ENCODE peak calls at places on chromosomes 4 and X, in six cellular contexts. Z, S, H, M, A and Q are unnamed samples.

GRCh38 chr4:73257995-73258667 is 467 bp downstream of the ANKRD17 start:
- DNase-seq in Z (no peak), S (no peak), H (peak), M (no peak), A (no peak), Q (no peak)

GRCh38 chr4:99458911-99459447 is 23.8 kb upstream of the ADH7 start:
- DNase-seq in Z (no peak), S (no peak), H (no peak), M (no peak), A (no peak), Q (no peak)

GRCh38 chrX:46569621-46570020 is 3.9 kb upstream of the CHST7 start:
- DNase-seq in Z (no peak), S (no peak), H (no peak), M (no peak), A (no peak), Q (no peak)

GRCh38 chr4:36772154-36772516 is 472.4 kb upstream of the NWD2 start:
- DNase-seq in Z (no peak), S (no peak), H (no peak), M (no peak), A (no peak), Q (no peak)

GRCh38 chr4:139921551-139922184 is 232.3 kb downstream of the MAML3 start:
- DNase-seq in Z (no peak), S (no peak), H (no peak), M (no peak), A (no peak), Q (peak)

GRCh38 chrX:104913348-104913747 is 307.1 kb downstream of the TEX13A start:
- DNase-seq in Z (no peak), S (no peak), H (no peak), M (no peak), A (no peak), Q (no peak)

GRCh38 chr4:136768925-136769275 is 763.4 kb downstream of the PCDH18 start:
- DNase-seq in Z (no peak), S (no peak), H (no peak), M (no peak), A (no peak), Q (no peak)

GRCh38 chrX:96987228-96987627 is 103.5 kb downstream of the RPA4 start:
- DNase-seq in Z (no peak), S (no peak), H (no peak), M (no peak), A (no peak), Q (no peak)

GRCh38 chr4:95318483-95318882 is 230.3 kb downstream of the UNC5C start:
- DNase-seq in Z (no peak), S (no peak), H (no peak), M (no peak), A (no peak), Q (no peak)

GRCh38 chrX:111101580-111101979 is 5.6 kb downstream of the PAK3 start:
- DNase-seq in Z (no peak), S (no peak), H (no peak), M (no peak), A (no peak), Q (no peak)

GRCh38 chrX:111103246-111103645 is 7.3 kb downstream of the PAK3 start:
- DNase-seq in Z (no peak), S (no peak), H (no peak), M (no peak), A (no peak), Q (no peak)

GRCh38 chrX:111098874-111099273 is 2.9 kb downstream of the PAK3 start:
- DNase-seq in Z (peak), S (peak), H (peak), M (peak), A (peak), Q (peak)

GRCh38 chrX:111102636-111103035 is 6.6 kb downstream of the PAK3 start:
- DNase-seq in Z (no peak), S (no peak), H (no peak), M (no peak), A (no peak), Q (no peak)

GRCh38 chrX:111100191-111100590 is 4.2 kb downstream of the PAK3 start:
- DNase-seq in Z (peak), S (no peak), H (peak), M (no peak), A (peak), Q (peak)
- TF ChIP-seq CTCF in Z (peak), S (peak), H (no peak), M (peak), A (no peak), Q (peak)

DNA sequence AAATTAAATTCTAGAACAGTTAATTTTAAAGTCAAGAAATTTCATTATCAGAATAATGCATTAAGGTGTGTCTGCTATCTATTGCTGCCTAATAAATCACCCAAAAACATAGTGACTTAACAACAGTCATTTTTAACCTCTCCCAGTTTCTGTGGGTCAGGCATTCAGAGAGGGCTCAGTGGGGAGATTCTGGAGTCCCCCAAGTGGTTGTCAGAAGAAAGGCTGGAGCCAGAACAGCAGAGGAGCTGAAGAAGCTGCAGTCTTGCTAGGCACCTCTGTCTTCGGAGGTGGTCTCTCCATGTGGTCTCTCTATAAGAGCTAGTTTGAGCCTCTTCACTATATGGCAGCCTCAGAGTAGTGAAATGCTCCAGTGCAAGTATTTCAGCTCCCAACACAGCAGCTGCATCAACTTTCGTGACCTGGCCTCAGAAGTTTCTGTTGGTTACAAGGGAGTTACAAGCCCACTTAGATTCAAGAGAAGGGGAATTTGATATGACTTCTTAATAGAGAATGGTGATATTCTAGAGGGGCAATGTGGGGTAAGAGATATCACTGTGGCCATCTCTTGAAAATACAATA is 9.4 kb upstream of the HOPX start:
- DNase-seq in Z (no peak), S (no peak), H (no peak), M (no peak), A (no peak), Q (no peak)
- TF ChIP-seq CTCF in Z (no peak), S (no peak), H (no peak), M (no peak), A (no peak), Q (no peak)

GRCh38 chr4:157514711-157515110 is 294.2 kb downstream of the GRIA2 start:
- DNase-seq in Z (no peak), S (no peak), H (no peak), M (no peak), A (peak), Q (peak)
- TF ChIP-seq CTCF in Z (no peak), S (no peak), H (no peak), M (peak), A (peak), Q (peak)

DNA sequence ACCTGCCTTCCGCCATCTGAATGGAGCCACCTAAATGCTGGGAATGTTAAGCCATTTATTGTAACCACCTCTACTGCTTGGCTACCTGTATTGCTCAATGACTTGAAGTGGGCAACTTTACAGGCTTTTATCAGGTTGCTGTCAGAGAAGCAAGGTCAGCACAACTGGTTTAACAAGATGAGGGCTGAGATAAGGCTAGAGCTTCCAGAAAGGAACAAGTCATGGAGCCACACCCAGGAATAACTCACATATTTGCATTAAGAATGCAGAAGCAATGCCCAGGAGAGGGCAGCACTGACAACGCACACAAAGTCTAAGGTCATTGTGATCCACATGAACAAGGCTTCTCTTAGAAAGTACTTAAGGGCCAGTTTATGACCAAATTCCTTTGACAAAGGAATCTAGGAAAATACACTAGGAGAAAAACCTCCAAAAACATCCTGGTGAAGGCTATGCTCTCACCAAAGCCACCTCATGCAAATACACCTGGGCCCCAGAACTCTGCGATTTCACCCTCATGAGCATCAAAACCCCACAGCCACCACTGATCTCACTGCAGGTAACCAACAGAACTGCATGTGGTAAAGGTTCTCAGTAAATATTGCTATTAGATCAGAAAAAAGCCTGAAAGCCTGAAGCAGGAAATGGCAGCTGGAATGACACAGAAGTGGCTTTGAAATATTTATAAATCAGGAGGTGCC is 15.0 kb upstream of the STS start:
- DNase-seq in Z (no peak), S (no peak), H (peak), M (no peak), A (peak), Q (peak)
- TF ChIP-seq CTCF in Z (peak), S (no peak), H (no peak), M (peak), A (no peak), Q (no peak)

DNA sequence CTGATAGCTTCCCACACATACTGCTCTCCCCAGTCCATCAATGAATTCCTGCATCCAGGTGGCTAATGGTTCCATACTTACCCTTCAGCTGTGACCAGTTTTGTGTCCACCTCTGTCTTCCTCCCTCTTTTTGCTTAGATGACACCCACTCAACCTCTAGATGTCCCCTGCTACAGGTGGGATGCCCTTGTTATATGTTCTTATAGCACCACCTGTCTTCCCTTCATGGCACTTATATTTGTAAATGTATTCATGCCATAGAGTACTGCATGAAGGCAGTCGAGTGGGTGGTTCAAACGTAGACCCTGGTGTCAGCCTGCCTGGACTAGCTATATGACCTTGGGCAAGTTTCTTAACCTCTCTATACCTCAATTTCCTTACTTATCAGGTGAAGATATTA is 6.5 kb upstream of the USP46 start:
- DNase-seq in Z (no peak), S (no peak), H (no peak), M (no peak), A (no peak), Q (no peak)
- TF ChIP-seq CTCF in Z (peak), S (no peak), H (no peak), M (peak), A (no peak), Q (no peak)

GRCh38 chrX:38376747-38377146 is 24.3 kb downstream of the OTC start:
- DNase-seq in Z (no peak), S (no peak), H (no peak), M (no peak), A (no peak), Q (no peak)

GRCh38 chrX:38379088-38379487 is 26.7 kb downstream of the OTC start:
- DNase-seq in Z (no peak), S (no peak), H (peak), M (no peak), A (no peak), Q (no peak)

GRCh38 chrX:38374431-38374830 is 22.0 kb downstream of the OTC start:
- DNase-seq in Z (no peak), S (no peak), H (no peak), M (no peak), A (no peak), Q (no peak)

DNA sequence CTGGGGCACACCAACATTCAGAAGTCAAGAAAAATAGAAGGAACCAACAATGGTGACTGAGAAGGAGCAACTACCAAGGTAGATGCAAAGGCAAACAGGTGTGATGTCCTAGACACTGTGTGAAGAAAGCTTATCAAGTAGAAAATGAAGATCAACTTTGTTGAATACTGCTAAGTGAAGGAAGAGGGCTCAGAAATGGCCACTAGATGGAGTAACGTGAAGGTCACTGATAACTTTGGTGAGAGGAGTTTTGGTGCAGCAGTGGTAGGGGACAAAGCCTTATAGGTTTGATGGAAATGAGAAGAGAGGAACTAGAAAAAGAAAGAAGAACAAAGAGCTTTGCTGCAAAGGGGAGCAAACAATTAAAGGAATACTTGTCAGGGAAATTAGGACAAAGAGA is 23.5 kb downstream of the OTC start:
- DNase-seq in Z (no peak), S (no peak), H (peak), M (no peak), A (peak), Q (no peak)
- TF ChIP-seq CTCF in Z (peak), S (no peak), H (no peak), M (peak), A (peak), Q (peak)

GRCh38 chr4:71524746-71525145 is 185.9 kb downstream of the SLC4A4 start:
- DNase-seq in Z (no peak), S (no peak), H (no peak), M (no peak), A (no peak), Q (no peak)

GRCh38 chr4:71520850-71521249 is 182.0 kb downstream of the SLC4A4 start:
- DNase-seq in Z (no peak), S (no peak), H (no peak), M (no peak), A (no peak), Q (no peak)

GRCh38 chr4:71532407-71532806 is 193.6 kb downstream of the SLC4A4 start:
- DNase-seq in Z (no peak), S (no peak), H (no peak), M (no peak), A (no peak), Q (no peak)

DNA sequence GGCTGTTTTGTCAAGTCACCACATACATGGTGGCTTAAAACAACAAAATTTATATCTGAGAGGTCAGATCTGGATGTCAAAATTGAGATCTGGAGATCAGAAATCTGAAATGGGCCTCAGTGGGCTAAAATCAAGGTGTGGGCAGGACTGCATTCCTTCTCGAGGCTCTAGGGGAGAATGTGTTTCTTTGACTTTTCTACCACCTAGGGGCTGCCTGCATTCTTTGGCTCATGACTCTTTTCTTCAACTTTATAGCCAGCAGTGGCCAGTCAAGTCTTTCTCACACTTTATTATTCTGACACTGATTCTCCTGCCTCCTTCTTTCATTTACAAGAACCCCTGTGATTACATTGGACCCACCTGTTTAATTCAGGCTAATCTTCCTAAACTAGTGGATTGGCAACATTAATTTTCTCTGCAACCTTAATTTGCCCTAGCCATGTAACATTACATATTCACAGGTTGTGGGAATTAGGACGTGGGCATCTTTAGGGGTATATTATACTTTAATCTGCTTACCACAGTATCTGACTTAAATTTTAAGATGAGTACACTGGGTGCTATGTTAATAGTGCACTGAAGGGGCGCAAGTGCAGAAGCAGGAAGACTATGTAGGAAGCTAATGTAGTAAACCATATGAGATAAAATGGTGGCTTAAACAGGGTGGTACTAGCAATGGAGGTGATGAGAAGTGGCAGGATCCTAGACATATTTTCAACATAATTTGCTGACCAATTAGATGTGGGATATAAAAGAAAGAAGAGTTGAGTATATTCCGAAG is 188.0 kb downstream of the SLC4A4 start:
- DNase-seq in Z (no peak), S (no peak), H (no peak), M (no peak), A (no peak), Q (no peak)
- TF ChIP-seq CTCF in Z (no peak), S (no peak), H (no peak), M (peak), A (no peak), Q (no peak)

GRCh38 chrX:106404512-106404911 is 207.3 kb upstream of the RADX start:
- DNase-seq in Z (no peak), S (no peak), H (no peak), M (no peak), A (no peak), Q (no peak)
- TF ChIP-seq CTCF in Z (no peak), S (no peak), H (no peak), M (no peak), A (no peak), Q (no peak)

GRCh38 chr4:104425948-104426347 is 68.7 kb downstream of the CXXC4 start:
- DNase-seq in Z (no peak), S (no peak), H (no peak), M (no peak), A (no peak), Q (no peak)

GRCh38 chr4:104424368-104424921 is 70.2 kb downstream of the CXXC4 start:
- DNase-seq in Z (no peak), S (no peak), H (no peak), M (no peak), A (no peak), Q (no peak)

GRCh38 chr4:104425003-104425402 is 69.7 kb downstream of the CXXC4 start:
- DNase-seq in Z (no peak), S (no peak), H (no peak), M (no peak), A (no peak), Q (peak)

DNA sequence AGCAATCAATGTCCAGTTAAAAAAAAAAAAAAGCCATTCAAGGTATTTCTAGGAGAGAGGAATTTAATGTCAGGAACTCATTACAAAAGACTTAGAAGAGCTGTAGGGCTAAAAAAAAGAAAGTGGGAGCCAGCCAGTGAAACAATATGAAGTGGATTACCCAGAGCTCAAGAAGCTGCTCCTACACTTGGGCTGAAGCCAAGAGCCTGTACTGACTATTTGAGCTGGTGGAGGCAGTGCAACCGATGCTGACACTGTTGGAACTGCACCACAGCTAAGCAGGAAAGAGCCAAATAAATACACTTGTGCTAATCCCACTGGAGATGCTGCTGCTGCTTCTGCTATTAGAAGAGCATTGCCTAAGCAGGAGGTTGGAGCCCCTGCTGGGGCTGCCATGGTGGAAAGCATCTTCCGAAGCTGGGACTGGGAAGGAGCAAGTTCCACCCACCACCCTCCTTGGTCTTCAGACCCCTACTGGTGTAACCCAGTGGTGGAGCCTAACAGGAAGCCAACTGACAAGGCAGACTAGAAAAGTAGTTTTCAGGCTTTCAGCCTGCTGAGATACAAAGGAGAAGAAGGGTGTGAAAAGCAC is 65.4 kb downstream of the CXXC4 start:
- DNase-seq in Z (no peak), S (no peak), H (no peak), M (no peak), A (no peak), Q (no peak)
- TF ChIP-seq CTCF in Z (no peak), S (no peak), H (no peak), M (no peak), A (no peak), Q (no peak)

GRCh38 chr4:167020410-167020809 is 213.9 kb downstream of the SPOCK3 start:
- DNase-seq in Z (no peak), S (no peak), H (peak), M (no peak), A (peak), Q (peak)
- TF ChIP-seq CTCF in Z (no peak), S (no peak), H (no peak), M (peak), A (no peak), Q (no peak)